ENCODE peak calls at places on chromosomes 6 and 20, in five cellular contexts. One of them, this sample, is unnamed.

GRCh38 chr20:36644713-36645109 is 1.3 kb downstream of the SLA2 start:
- DNase-seq in nucleus accumbens: no peak
- DNase-seq in RPMI7951: no peak
- DNase-seq in Right ventricle myocardium superior: no peak
- DNase-seq in activated T-helper 1 cell treated with Interleukin-2 at 50 U/mL for 16 hours: no peak
- DNase-seq in this sample: no peak

GRCh38 chr6:25635886-25636317 is 16.1 kb upstream of the SCGN start:
- DNase-seq in activated T-helper 1 cell treated with Interleukin-2 at 50 U/mL for 16 hours: no peak
- DNase-seq in Right ventricle myocardium superior: no peak
- DNase-seq in nucleus accumbens: no peak
- DNase-seq in RPMI7951: no peak
- DNase-seq in this sample: no peak

GRCh38 chr6:34200340-34200971 is 36.2 kb upstream of the HMGA1 start:
- DNase-seq in activated T-helper 1 cell treated with Interleukin-2 at 50 U/mL for 16 hours: no peak
- DNase-seq in RPMI7951: no peak
- DNase-seq in Right ventricle myocardium superior: no peak
- DNase-seq in nucleus accumbens: no peak
- DNase-seq in this sample: no peak

GRCh38 chr6:113763883-113764282 is 93.3 kb upstream of the MARCKS start:
- DNase-seq in activated T-helper 1 cell treated with Interleukin-2 at 50 U/mL for 16 hours: no peak
- DNase-seq in nucleus accumbens: no peak
- DNase-seq in Right ventricle myocardium superior: no peak
- DNase-seq in RPMI7951: peak
- DNase-seq in this sample: no peak

GRCh38 chr6:81682238-81682795 is 70.2 kb downstream of the TENT5A start:
- DNase-seq in Right ventricle myocardium superior: no peak
- DNase-seq in activated T-helper 1 cell treated with Interleukin-2 at 50 U/mL for 16 hours: no peak
- DNase-seq in RPMI7951: no peak
- DNase-seq in nucleus accumbens: no peak
- DNase-seq in this sample: no peak

GRCh38 chr6:127118505-127119360 is at the start of gene RSPO3:
- DNase-seq in nucleus accumbens: no peak
- DNase-seq in Right ventricle myocardium superior: peak
- DNase-seq in RPMI7951: peak
- DNase-seq in activated T-helper 1 cell treated with Interleukin-2 at 50 U/mL for 16 hours: no peak
- DNase-seq in this sample: peak

GRCh38 chr20:56400001-56400640 is 7.7 kb downstream of the CSTF1 start:
- DNase-seq in nucleus accumbens: no peak
- DNase-seq in activated T-helper 1 cell treated with Interleukin-2 at 50 U/mL for 16 hours: peak
- DNase-seq in Right ventricle myocardium superior: no peak
- DNase-seq in RPMI7951: peak
- DNase-seq in this sample: peak

GRCh38 chr6:17863971-17864754 is 123.3 kb downstream of the KIF13A start:
- DNase-seq in RPMI7951: peak
- DNase-seq in Right ventricle myocardium superior: peak
- DNase-seq in activated T-helper 1 cell treated with Interleukin-2 at 50 U/mL for 16 hours: no peak
- DNase-seq in nucleus accumbens: peak
- DNase-seq in this sample: no peak

GRCh38 chr6:101462576-101462975 is 69.1 kb downstream of the GRIK2 start:
- DNase-seq in RPMI7951: no peak
- DNase-seq in Right ventricle myocardium superior: no peak
- DNase-seq in nucleus accumbens: no peak
- DNase-seq in activated T-helper 1 cell treated with Interleukin-2 at 50 U/mL for 16 hours: no peak
- DNase-seq in this sample: no peak

GRCh38 chr6:41053056-41053455 is at the start of gene APOBEC2:
- DNase-seq in RPMI7951: no peak
- DNase-seq in nucleus accumbens: no peak
- DNase-seq in Right ventricle myocardium superior: peak
- DNase-seq in activated T-helper 1 cell treated with Interleukin-2 at 50 U/mL for 16 hours: no peak
- DNase-seq in this sample: no peak

GRCh38 chr6:119614138-119614537 is 264.6 kb upstream of the MAN1A1 start:
- DNase-seq in nucleus accumbens: no peak
- DNase-seq in activated T-helper 1 cell treated with Interleukin-2 at 50 U/mL for 16 hours: no peak
- DNase-seq in Right ventricle myocardium superior: no peak
- DNase-seq in RPMI7951: peak
- DNase-seq in this sample: no peak

GRCh38 chr20:3818155-3819151 is 1.9 kb upstream of the AP5S1 start:
- DNase-seq in nucleus accumbens: no peak
- DNase-seq in Right ventricle myocardium superior: peak
- DNase-seq in activated T-helper 1 cell treated with Interleukin-2 at 50 U/mL for 16 hours: no peak
- DNase-seq in RPMI7951: peak
- DNase-seq in this sample: peak

GRCh38 chr6:13511913-13512717 is 24.7 kb upstream of the GFOD1 start:
- DNase-seq in Right ventricle myocardium superior: no peak
- DNase-seq in RPMI7951: no peak
- DNase-seq in nucleus accumbens: no peak
- DNase-seq in activated T-helper 1 cell treated with Interleukin-2 at 50 U/mL for 16 hours: no peak
- DNase-seq in this sample: no peak

GRCh38 chr20:38127011-38127621 is 38.0 kb downstream of the TGM2 start:
- DNase-seq in activated T-helper 1 cell treated with Interleukin-2 at 50 U/mL for 16 hours: no peak
- DNase-seq in RPMI7951: peak
- DNase-seq in nucleus accumbens: no peak
- DNase-seq in Right ventricle myocardium superior: no peak
- DNase-seq in this sample: no peak

GRCh38 chr20:11890331-11891080 is 27.2 kb upstream of the BTBD3 start:
- DNase-seq in Right ventricle myocardium superior: peak
- DNase-seq in nucleus accumbens: peak
- DNase-seq in RPMI7951: peak
- DNase-seq in activated T-helper 1 cell treated with Interleukin-2 at 50 U/mL for 16 hours: peak
- DNase-seq in this sample: peak

GRCh38 chr20:58073945-58074920 is 154.2 kb downstream of the ANKRD60 start:
- DNase-seq in activated T-helper 1 cell treated with Interleukin-2 at 50 U/mL for 16 hours: no peak
- DNase-seq in nucleus accumbens: no peak
- DNase-seq in Right ventricle myocardium superior: no peak
- DNase-seq in RPMI7951: peak
- DNase-seq in this sample: no peak

GRCh38 chr6:42441661-42442081 is 10.1 kb downstream of the TRERF1 start:
- DNase-seq in RPMI7951: no peak
- DNase-seq in nucleus accumbens: no peak
- DNase-seq in activated T-helper 1 cell treated with Interleukin-2 at 50 U/mL for 16 hours: no peak
- DNase-seq in Right ventricle myocardium superior: no peak
- DNase-seq in this sample: no peak

GRCh38 chr6:54493138-54493537 is 184.9 kb downstream of the TINAG start:
- DNase-seq in Right ventricle myocardium superior: no peak
- DNase-seq in RPMI7951: peak
- DNase-seq in nucleus accumbens: no peak
- DNase-seq in activated T-helper 1 cell treated with Interleukin-2 at 50 U/mL for 16 hours: no peak
- DNase-seq in this sample: no peak

GRCh38 chr6:67759001-67759400 is 876.1 kb upstream of the ADGRB3 start:
- DNase-seq in RPMI7951: no peak
- DNase-seq in nucleus accumbens: no peak
- DNase-seq in activated T-helper 1 cell treated with Interleukin-2 at 50 U/mL for 16 hours: no peak
- DNase-seq in Right ventricle myocardium superior: no peak
- DNase-seq in this sample: no peak

GRCh38 chr6:36769676-36770499 is 69.4 kb downstream of the CPNE5 start:
- DNase-seq in Right ventricle myocardium superior: peak
- DNase-seq in RPMI7951: peak
- DNase-seq in nucleus accumbens: no peak
- DNase-seq in activated T-helper 1 cell treated with Interleukin-2 at 50 U/mL for 16 hours: no peak
- DNase-seq in this sample: no peak

GRCh38 chr6:684831-685636 is 7.9 kb downstream of the EXOC2 start:
- DNase-seq in Right ventricle myocardium superior: no peak
- DNase-seq in nucleus accumbens: no peak
- DNase-seq in RPMI7951: peak
- DNase-seq in activated T-helper 1 cell treated with Interleukin-2 at 50 U/mL for 16 hours: no peak
- DNase-seq in this sample: peak

GRCh38 chr6:12328701-12329100 is 38.5 kb downstream of the EDN1 start:
- DNase-seq in nucleus accumbens: no peak
- DNase-seq in Right ventricle myocardium superior: no peak
- DNase-seq in activated T-helper 1 cell treated with Interleukin-2 at 50 U/mL for 16 hours: no peak
- DNase-seq in RPMI7951: no peak
- DNase-seq in this sample: no peak

GRCh38 chr20:13059398-13060136 is 50.8 kb downstream of the SPTLC3 start:
- DNase-seq in activated T-helper 1 cell treated with Interleukin-2 at 50 U/mL for 16 hours: no peak
- DNase-seq in nucleus accumbens: no peak
- DNase-seq in RPMI7951: no peak
- DNase-seq in Right ventricle myocardium superior: no peak
- DNase-seq in this sample: no peak

GRCh38 chr6:156310701-156311100 is 466.5 kb upstream of the ARID1B start:
- DNase-seq in nucleus accumbens: no peak
- DNase-seq in activated T-helper 1 cell treated with Interleukin-2 at 50 U/mL for 16 hours: no peak
- DNase-seq in RPMI7951: no peak
- DNase-seq in Right ventricle myocardium superior: no peak
- DNase-seq in this sample: no peak

GRCh38 chr6:90907931-90908655 is 321.2 kb upstream of the MAP3K7 start:
- DNase-seq in RPMI7951: no peak
- DNase-seq in nucleus accumbens: no peak
- DNase-seq in activated T-helper 1 cell treated with Interleukin-2 at 50 U/mL for 16 hours: no peak
- DNase-seq in Right ventricle myocardium superior: no peak
- DNase-seq in this sample: no peak

GRCh38 chr20:25725639-25726038 is 29.0 kb upstream of the ZNF337 start:
- DNase-seq in Right ventricle myocardium superior: no peak
- DNase-seq in activated T-helper 1 cell treated with Interleukin-2 at 50 U/mL for 16 hours: no peak
- DNase-seq in nucleus accumbens: no peak
- DNase-seq in RPMI7951: no peak
- DNase-seq in this sample: no peak